ENCODE peak calls at places on chromosomes 7 and 10, in four cellular contexts. One of them, this sample, is unnamed.

GRCh38 chr7:476736-477360 is 42.8 kb downstream of the PDGFA start:
- DNase-seq in stimulated activated CD4-positive, alpha-beta T cell treated with anti-CD3 and anti-CD28 coated beads, Interleukin-4, amount 100 ng/mL, for 1 hour: no peak
- DNase-seq in RWPE2: peak; percentile 50
- DNase-seq in pulmonary artery endothelial cell: no peak
- DNase-seq in this sample: no peak

GRCh38 chr10:88953662-88954061 is 1.1 kb upstream of the ACTA2 start:
- DNase-seq in pulmonary artery endothelial cell: no peak
- DNase-seq in RWPE2: no peak
- DNase-seq in stimulated activated CD4-positive, alpha-beta T cell treated with anti-CD3 and anti-CD28 coated beads, Interleukin-4, amount 100 ng/mL, for 1 hour: no peak
- DNase-seq in this sample: no peak

GRCh38 chr10:60114765-60115586 is 208.6 kb upstream of the CCDC6 start:
- DNase-seq in pulmonary artery endothelial cell: peak; percentile 22
- DNase-seq in RWPE2: no peak
- DNase-seq in stimulated activated CD4-positive, alpha-beta T cell treated with anti-CD3 and anti-CD28 coated beads, Interleukin-4, amount 100 ng/mL, for 1 hour: no peak
- DNase-seq in this sample: peak; percentile 5

GRCh38 chr7:127813991-127814556 is 162.1 kb downstream of the SND1 start:
- DNase-seq in pulmonary artery endothelial cell: no peak
- DNase-seq in stimulated activated CD4-positive, alpha-beta T cell treated with anti-CD3 and anti-CD28 coated beads, Interleukin-4, amount 100 ng/mL, for 1 hour: no peak
- DNase-seq in RWPE2: no peak
- DNase-seq in this sample: no peak

GRCh38 chr10:14384096-14384730 is 53.5 kb upstream of the FRMD4A start:
- DNase-seq in pulmonary artery endothelial cell: no peak
- DNase-seq in RWPE2: no peak
- DNase-seq in stimulated activated CD4-positive, alpha-beta T cell treated with anti-CD3 and anti-CD28 coated beads, Interleukin-4, amount 100 ng/mL, for 1 hour: no peak
- DNase-seq in this sample: no peak

GRCh38 chr10:60964257-60965235 is 20.6 kb upstream of the RHOBTB1 start:
- DNase-seq in pulmonary artery endothelial cell: no peak
- DNase-seq in RWPE2: no peak
- DNase-seq in stimulated activated CD4-positive, alpha-beta T cell treated with anti-CD3 and anti-CD28 coated beads, Interleukin-4, amount 100 ng/mL, for 1 hour: peak; percentile 28
- DNase-seq in this sample: peak; percentile 79

GRCh38 chr10:79247373-79248137 is 99.7 kb upstream of the PPIF start:
- DNase-seq in stimulated activated CD4-positive, alpha-beta T cell treated with anti-CD3 and anti-CD28 coated beads, Interleukin-4, amount 100 ng/mL, for 1 hour: no peak
- DNase-seq in RWPE2: no peak
- DNase-seq in pulmonary artery endothelial cell: no peak
- DNase-seq in this sample: no peak

GRCh38 chr10:95405655-95406054 is 114.9 kb upstream of the PDLIM1 start:
- DNase-seq in stimulated activated CD4-positive, alpha-beta T cell treated with anti-CD3 and anti-CD28 coated beads, Interleukin-4, amount 100 ng/mL, for 1 hour: no peak
- DNase-seq in pulmonary artery endothelial cell: no peak
- DNase-seq in RWPE2: no peak
- DNase-seq in this sample: no peak

GRCh38 chr7:23396222-23396621 is 74.1 kb downstream of the IGF2BP3 start:
- DNase-seq in RWPE2: no peak
- DNase-seq in pulmonary artery endothelial cell: no peak
- DNase-seq in stimulated activated CD4-positive, alpha-beta T cell treated with anti-CD3 and anti-CD28 coated beads, Interleukin-4, amount 100 ng/mL, for 1 hour: no peak
- DNase-seq in this sample: no peak

GRCh38 chr7:64849250-64849923 is 53.7 kb upstream of the ZNF273 start:
- DNase-seq in RWPE2: peak; percentile 66
- DNase-seq in pulmonary artery endothelial cell: no peak
- DNase-seq in stimulated activated CD4-positive, alpha-beta T cell treated with anti-CD3 and anti-CD28 coated beads, Interleukin-4, amount 100 ng/mL, for 1 hour: no peak
- DNase-seq in this sample: no peak

GRCh38 chr7:150378115-150378852 is 846 bp upstream of the ZNF775 start:
- DNase-seq in RWPE2: no peak
- DNase-seq in pulmonary artery endothelial cell: peak; percentile 58
- DNase-seq in stimulated activated CD4-positive, alpha-beta T cell treated with anti-CD3 and anti-CD28 coated beads, Interleukin-4, amount 100 ng/mL, for 1 hour: no peak
- DNase-seq in this sample: peak; percentile 79

GRCh38 chr10:69867699-69868558 is 66.2 kb downstream of the COL13A1 start:
- DNase-seq in stimulated activated CD4-positive, alpha-beta T cell treated with anti-CD3 and anti-CD28 coated beads, Interleukin-4, amount 100 ng/mL, for 1 hour: no peak
- DNase-seq in RWPE2: no peak
- DNase-seq in pulmonary artery endothelial cell: no peak
- DNase-seq in this sample: no peak

GRCh38 chr10:18261063-18261462 is 120.8 kb downstream of the CACNB2 start:
- DNase-seq in pulmonary artery endothelial cell: no peak
- DNase-seq in stimulated activated CD4-positive, alpha-beta T cell treated with anti-CD3 and anti-CD28 coated beads, Interleukin-4, amount 100 ng/mL, for 1 hour: no peak
- DNase-seq in RWPE2: no peak
- DNase-seq in this sample: no peak

GRCh38 chr10:17730667-17731066 is 21.3 kb upstream of the TMEM236 start:
- DNase-seq in RWPE2: no peak
- DNase-seq in pulmonary artery endothelial cell: no peak
- DNase-seq in stimulated activated CD4-positive, alpha-beta T cell treated with anti-CD3 and anti-CD28 coated beads, Interleukin-4, amount 100 ng/mL, for 1 hour: no peak
- DNase-seq in this sample: no peak

GRCh38 chr10:73310475-73310874 is 48.2 kb downstream of the CFAP70 start:
- DNase-seq in pulmonary artery endothelial cell: no peak
- DNase-seq in stimulated activated CD4-positive, alpha-beta T cell treated with anti-CD3 and anti-CD28 coated beads, Interleukin-4, amount 100 ng/mL, for 1 hour: no peak
- DNase-seq in RWPE2: no peak
- DNase-seq in this sample: no peak

GRCh38 chr7:46352335-46352954 is 431.4 kb upstream of the IGFBP3 start:
- DNase-seq in stimulated activated CD4-positive, alpha-beta T cell treated with anti-CD3 and anti-CD28 coated beads, Interleukin-4, amount 100 ng/mL, for 1 hour: no peak
- DNase-seq in pulmonary artery endothelial cell: no peak
- DNase-seq in RWPE2: no peak
- DNase-seq in this sample: peak; percentile 63

GRCh38 chr7:148590533-148590932 is at the start of gene C7orf33:
- DNase-seq in RWPE2: no peak
- DNase-seq in pulmonary artery endothelial cell: no peak
- DNase-seq in stimulated activated CD4-positive, alpha-beta T cell treated with anti-CD3 and anti-CD28 coated beads, Interleukin-4, amount 100 ng/mL, for 1 hour: no peak
- DNase-seq in this sample: no peak

GRCh38 chr10:34290412-34291082 is 524.5 kb downstream of the PARD3 start:
- DNase-seq in RWPE2: no peak
- DNase-seq in pulmonary artery endothelial cell: peak; percentile 7
- DNase-seq in stimulated activated CD4-positive, alpha-beta T cell treated with anti-CD3 and anti-CD28 coated beads, Interleukin-4, amount 100 ng/mL, for 1 hour: no peak
- DNase-seq in this sample: no peak

GRCh38 chr10:80411267-80411668 is 2.9 kb downstream of the PRXL2A start:
- DNase-seq in stimulated activated CD4-positive, alpha-beta T cell treated with anti-CD3 and anti-CD28 coated beads, Interleukin-4, amount 100 ng/mL, for 1 hour: no peak
- DNase-seq in RWPE2: no peak
- DNase-seq in pulmonary artery endothelial cell: peak; percentile 87
- DNase-seq in this sample: peak; percentile 98

GRCh38 chr7:485188-486081 is 34.2 kb downstream of the PDGFA start:
- DNase-seq in pulmonary artery endothelial cell: no peak
- DNase-seq in stimulated activated CD4-positive, alpha-beta T cell treated with anti-CD3 and anti-CD28 coated beads, Interleukin-4, amount 100 ng/mL, for 1 hour: no peak
- DNase-seq in RWPE2: peak; percentile 61
- DNase-seq in this sample: no peak

GRCh38 chr7:157682064-157682945 is 345.5 kb downstream of the DNAJB6 start:
- DNase-seq in pulmonary artery endothelial cell: no peak
- DNase-seq in stimulated activated CD4-positive, alpha-beta T cell treated with anti-CD3 and anti-CD28 coated beads, Interleukin-4, amount 100 ng/mL, for 1 hour: no peak
- DNase-seq in RWPE2: no peak
- DNase-seq in this sample: no peak

GRCh38 chr10:43408710-43409384 is at the start of gene HNRNPF:
- DNase-seq in RWPE2: peak; percentile 92
- DNase-seq in stimulated activated CD4-positive, alpha-beta T cell treated with anti-CD3 and anti-CD28 coated beads, Interleukin-4, amount 100 ng/mL, for 1 hour: peak; percentile 95
- DNase-seq in pulmonary artery endothelial cell: peak; percentile 85
- DNase-seq in this sample: peak; percentile 88

GRCh38 chr7:47320296-47320695 is 261.6 kb downstream of the TNS3 start:
- DNase-seq in RWPE2: no peak
- DNase-seq in stimulated activated CD4-positive, alpha-beta T cell treated with anti-CD3 and anti-CD28 coated beads, Interleukin-4, amount 100 ng/mL, for 1 hour: no peak
- DNase-seq in pulmonary artery endothelial cell: no peak
- DNase-seq in this sample: no peak

GRCh38 chr7:35596061-35596460 is 98.9 kb downstream of the HERPUD2 start:
- DNase-seq in pulmonary artery endothelial cell: no peak
- DNase-seq in stimulated activated CD4-positive, alpha-beta T cell treated with anti-CD3 and anti-CD28 coated beads, Interleukin-4, amount 100 ng/mL, for 1 hour: no peak
- DNase-seq in RWPE2: no peak
- DNase-seq in this sample: no peak

GRCh38 chr10:42959833-42960232 is 117.0 kb upstream of the RET start:
- DNase-seq in stimulated activated CD4-positive, alpha-beta T cell treated with anti-CD3 and anti-CD28 coated beads, Interleukin-4, amount 100 ng/mL, for 1 hour: no peak
- DNase-seq in pulmonary artery endothelial cell: no peak
- DNase-seq in RWPE2: peak; percentile 21
- DNase-seq in this sample: no peak

GRCh38 chr7:127832592-127832991 is 180.6 kb downstream of the SND1 start:
- DNase-seq in RWPE2: no peak
- DNase-seq in pulmonary artery endothelial cell: no peak
- DNase-seq in stimulated activated CD4-positive, alpha-beta T cell treated with anti-CD3 and anti-CD28 coated beads, Interleukin-4, amount 100 ng/mL, for 1 hour: no peak
- DNase-seq in this sample: no peak

GRCh38 chr7:24828871-24829661 is 71.8 kb upstream of the GSDME start:
- DNase-seq in stimulated activated CD4-positive, alpha-beta T cell treated with anti-CD3 and anti-CD28 coated beads, Interleukin-4, amount 100 ng/mL, for 1 hour: no peak
- DNase-seq in pulmonary artery endothelial cell: no peak
- DNase-seq in RWPE2: no peak
- DNase-seq in this sample: peak; percentile 68

GRCh38 chr7:64559206-64559605 is 3.7 kb downstream of the ZNF680 start:
- DNase-seq in RWPE2: no peak
- DNase-seq in stimulated activated CD4-positive, alpha-beta T cell treated with anti-CD3 and anti-CD28 coated beads, Interleukin-4, amount 100 ng/mL, for 1 hour: no peak
- DNase-seq in pulmonary artery endothelial cell: no peak
- DNase-seq in this sample: no peak

GRCh38 chr10:13734151-13734550 is 147.4 kb downstream of the PRPF18 start:
- DNase-seq in RWPE2: no peak
- DNase-seq in stimulated activated CD4-positive, alpha-beta T cell treated with anti-CD3 and anti-CD28 coated beads, Interleukin-4, amount 100 ng/mL, for 1 hour: no peak
- DNase-seq in pulmonary artery endothelial cell: no peak
- DNase-seq in this sample: no peak

GRCh38 chr10:71860243-71861029 is 9.4 kb upstream of the PSAP start:
- DNase-seq in stimulated activated CD4-positive, alpha-beta T cell treated with anti-CD3 and anti-CD28 coated beads, Interleukin-4, amount 100 ng/mL, for 1 hour: peak; percentile 42
- DNase-seq in RWPE2: peak; percentile 96
- DNase-seq in pulmonary artery endothelial cell: peak; percentile 97
- DNase-seq in this sample: peak; percentile 99

GRCh38 chr7:28695300-28696261 is 262.5 kb downstream of the TRIL start:
- DNase-seq in stimulated activated CD4-positive, alpha-beta T cell treated with anti-CD3 and anti-CD28 coated beads, Interleukin-4, amount 100 ng/mL, for 1 hour: no peak
- DNase-seq in RWPE2: no peak
- DNase-seq in pulmonary artery endothelial cell: no peak
- DNase-seq in this sample: peak; percentile 10

This sample was measured in dermis microvascular lymphatic vessel endothelial cell.